ENCODE peak calls at places on chromosome 1, in seven cellular contexts. C is NCI-H1694; A is activated CD4-positive, alpha-beta T cell treated with anti-CD3 and anti-CD28 coated beads for 4 hours; I is NCI-H1092 treated with DMSO at 0.1 percent for 48 hours; T is activated T-cell treated with anti-CD3 and anti-CD28 coated beads, Interleukin-2, amount 50 U/mL, for 24 hours; H is thoracic aorta; X is HuH-7. K is an unnamed sample.

GRCh38 chr1:77888429-77889239 is at the start of gene NEXN:
- DNase-seq in C (no peak), A (no peak), I (peak), T (peak), H (peak), X (peak), K (peak)

GRCh38 chr1:221987860-221988520 is 246.1 kb upstream of the DUSP10 start:
- DNase-seq in C (peak), A (no peak), I (no peak), T (no peak), H (no peak), X (no peak), K (peak)

GRCh38 chr1:31943546-31944184 is 5.5 kb upstream of the PTP4A2 start:
- DNase-seq in C (no peak), A (no peak), I (no peak), T (no peak), H (no peak), X (no peak), K (no peak)

GRCh38 chr1:39230261-39231190 is 26.0 kb downstream of the MACF1 start:
- DNase-seq in C (no peak), A (peak), I (no peak), T (peak), H (no peak), X (no peak), K (peak)

GRCh38 chr1:10638559-10639300 is 157.7 kb downstream of the CASZ1 start:
- DNase-seq in C (no peak), A (no peak), I (no peak), T (no peak), H (no peak), X (no peak), K (no peak)

GRCh38 chr1:65911679-65912078 is 119.0 kb downstream of the PDE4B start:
- DNase-seq in C (no peak), A (no peak), I (no peak), T (no peak), H (no peak), X (no peak), K (no peak)

GRCh38 chr1:20411196-20411980 is 74.6 kb downstream of the CAMK2N1 start:
- DNase-seq in C (no peak), A (no peak), I (no peak), T (no peak), H (no peak), X (no peak), K (no peak)

GRCh38 chr1:14983277-14983676 is 170.3 kb upstream of the TMEM51 start:
- DNase-seq in C (no peak), A (no peak), I (no peak), T (no peak), H (no peak), X (no peak), K (no peak)

GRCh38 chr1:100524355-100524754 is 13.6 kb upstream of the GPR88 start:
- DNase-seq in C (no peak), A (no peak), I (no peak), T (no peak), H (no peak), X (no peak), K (no peak)

GRCh38 chr1:188023206-188023605 is 1194.5 kb downstream of the PLA2G4A start:
- DNase-seq in C (no peak), A (no peak), I (no peak), T (no peak), H (no peak), X (no peak), K (no peak)

GRCh38 chr1:64687725-64688285 is 57.1 kb upstream of the RAVER2 start:
- DNase-seq in C (no peak), A (no peak), I (no peak), T (no peak), H (no peak), X (no peak), K (no peak)

GRCh38 chr1:156591181-156591431 is 470 bp upstream of the NAXE start:
- DNase-seq in C (no peak), A (no peak), I (no peak), T (no peak), H (no peak), X (no peak), K (no peak)

GRCh38 chr1:156241311-156241811 is 623 bp upstream of the BGLAP start:
- DNase-seq in C (no peak), A (no peak), I (no peak), T (no peak), H (no peak), X (no peak), K (no peak)

GRCh38 chr1:9402717-9403116 is 110.0 kb downstream of the SPSB1 start:
- DNase-seq in C (no peak), A (no peak), I (no peak), T (no peak), H (no peak), X (no peak), K (no peak)

GRCh38 chr1:219066631-219067349 is 106.9 kb upstream of the LYPLAL1 start:
- DNase-seq in C (peak), A (no peak), I (peak), T (no peak), H (no peak), X (peak), K (no peak)

K was measured in HepG2.